ENCODE peak calls at places on chromosomes 7 and 10, in seven cellular contexts. M is A549, D is activated gamma-delta T cell treated with Interleukin-2 at 50 U/mL for 16 hours, I is fibroblast of pulmonary artery, A is globus pallidus, G is GM10248, V is occipital lobe. J is an unnamed sample.

GRCh38 chr7:120293027-120293426 is 20.1 kb downstream of the KCND2 start:
- DNase-seq in M (no peak), D (no peak), I (no peak), A (no peak), G (no peak), V (no peak), J (no peak)

GRCh38 chr10:70846795-70847194 is 31.0 kb downstream of the SGPL1 start:
- DNase-seq in M (no peak), D (no peak), I (no peak), A (no peak), G (no peak), V (no peak), J (no peak)

GRCh38 chr10:48526371-48526821 is 78.5 kb downstream of the ARHGAP22 start:
- DNase-seq in M (no peak), D (no peak), I (peak; percentile 65), A (no peak), G (no peak), V (no peak), J (no peak)

GRCh38 chr10:103564799-103565365 is 71.4 kb downstream of the NEURL1 start:
- DNase-seq in M (peak; percentile 67), D (no peak), I (peak; percentile 20), A (no peak), G (peak; percentile 66), V (no peak), J (peak; percentile 78)

GRCh38 chr10:59036311-59037017 is 140.0 kb upstream of the PHYHIPL start:
- DNase-seq in M (no peak), D (no peak), I (no peak), A (no peak), G (peak; percentile 33), V (no peak), J (no peak)

GRCh38 chr10:79072041-79072441 is 3.3 kb downstream of the ZMIZ1 start:
- DNase-seq in M (no peak), D (no peak), I (no peak), A (peak; percentile 51), G (no peak), V (no peak), J (peak; percentile 26)

GRCh38 chr7:27170936-27171635 is 3.0 kb downstream of the HOXA10 start:
- DNase-seq in M (no peak), D (no peak), I (no peak), A (no peak), G (no peak), V (no peak), J (peak; percentile 72)

GRCh38 chr10:121281576-121281975 is 316.7 kb downstream of the FGFR2 start:
- DNase-seq in M (no peak), D (no peak), I (no peak), A (no peak), G (no peak), V (no peak), J (no peak)

GRCh38 chr7:132666076-132666775 is 90.0 kb upstream of the PLXNA4 start:
- DNase-seq in M (no peak), D (no peak), I (no peak), A (no peak), G (no peak), V (no peak), J (no peak)

GRCh38 chr7:80843018-80843671 is 75.7 kb downstream of the SEMA3C start:
- DNase-seq in M (no peak), D (no peak), I (no peak), A (no peak), G (no peak), V (no peak), J (no peak)

GRCh38 chr10:4736183-4736582 is 89.8 kb upstream of the AKR1E2 start:
- DNase-seq in M (no peak), D (no peak), I (no peak), A (no peak), G (no peak), V (no peak), J (no peak)

GRCh38 chr7:117164578-117164977 is 158.3 kb downstream of the WNT2 start:
- DNase-seq in M (no peak), D (no peak), I (peak; percentile 61), A (no peak), G (no peak), V (no peak), J (no peak)

GRCh38 chr10:34102917-34103506 is 712.1 kb downstream of the PARD3 start:
- DNase-seq in M (no peak), D (no peak), I (peak; percentile 83), A (no peak), G (no peak), V (no peak), J (no peak)

GRCh38 chr7:98227939-98228338 is 16.7 kb downstream of the BHLHA15 start:
- DNase-seq in M (no peak), D (no peak), I (no peak), A (no peak), G (no peak), V (no peak), J (no peak)

GRCh38 chr10:119865699-119866240 is 6.9 kb downstream of the MCMBP start:
- DNase-seq in M (no peak), D (no peak), I (no peak), A (no peak), G (no peak), V (no peak), J (no peak)

GRCh38 chr10:71263376-71263775 is 51.0 kb downstream of the UNC5B start:
- DNase-seq in M (no peak), D (no peak), I (peak; percentile 53), A (peak; percentile 87), G (no peak), V (no peak), J (peak; percentile 11)

GRCh38 chr7:17659126-17659525 is 281.2 kb downstream of the SNX13 start:
- DNase-seq in M (no peak), D (no peak), I (no peak), A (no peak), G (no peak), V (no peak), J (no peak)

GRCh38 chr7:141563956-141564623 is 12.9 kb downstream of the AGK start:
- DNase-seq in M (no peak), D (no peak), I (no peak), A (no peak), G (no peak), V (no peak), J (no peak)

GRCh38 chr7:91520645-91521044 is 256.4 kb downstream of the FZD1 start:
- DNase-seq in M (no peak), D (no peak), I (no peak), A (no peak), G (no peak), V (no peak), J (no peak)

GRCh38 chr7:74573499-74573898 is 84.0 kb upstream of the GTF2I start:
- DNase-seq in M (no peak), D (no peak), I (no peak), A (no peak), G (no peak), V (no peak), J (no peak)

GRCh38 chr7:64887756-64888508 is 15.1 kb upstream of the ZNF273 start:
- DNase-seq in M (no peak), D (peak; percentile 44), I (no peak), A (no peak), G (no peak), V (no peak), J (no peak)

GRCh38 chr7:54260868-54261475 is 281.2 kb upstream of the VSTM2A start:
- DNase-seq in M (no peak), D (no peak), I (peak; percentile 10), A (no peak), G (no peak), V (no peak), J (no peak)

GRCh38 chr7:140304071-140304799 is 94.1 kb downstream of the SLC37A3 start:
- DNase-seq in M (no peak), D (peak; percentile 32), I (peak; percentile 37), A (peak; percentile 38), G (peak; percentile 61), V (no peak), J (no peak)

GRCh38 chr10:112967200-112967599 is 17.2 kb downstream of the TCF7L2 start:
- DNase-seq in M (no peak), D (no peak), I (no peak), A (no peak), G (no peak), V (no peak), J (no peak)

GRCh38 chr10:61903184-61903990 is 1.9 kb downstream of the ARID5B start:
- DNase-seq in M (peak; percentile 35), D (peak; percentile 51), I (peak; percentile 64), A (peak; percentile 66), G (peak; percentile 69), V (peak; percentile 49), J (peak; percentile 80)

GRCh38 chr7:151248191-151249033 is at the start of gene SMARCD3:
- DNase-seq in M (peak; percentile 51), D (no peak), I (peak; percentile 64), A (peak; percentile 65), G (no peak), V (peak; percentile 48), J (peak; percentile 79)

GRCh38 chr10:22372298-22372697 is 27.0 kb downstream of the SPAG6 start:
- DNase-seq in M (no peak), D (no peak), I (no peak), A (no peak), G (no peak), V (no peak), J (no peak)

GRCh38 chr7:101902680-101903504 is 85.5 kb downstream of the CUX1 start:
- DNase-seq in M (no peak), D (no peak), I (no peak), A (no peak), G (no peak), V (no peak), J (no peak)